ENCODE peak calls at places on chromosomes 1 and 21, in seven cellular contexts. I is left ventricle myocardium inferior, S is pancreas, G is ovary, O is astrocyte, Q is tibial artery, T is mammary epithelial cell. E is an unnamed sample.

GRCh38 chr1:232267092-232267836 is 362.7 kb downstream of the SIPA1L2 start:
- DNase-seq in I (no peak), S (no peak), G (no peak), O (no peak), Q (no peak), T (no peak), E (no peak)

GRCh38 chr1:21564521-21565095 is 55.4 kb downstream of the ALPL start:
- DNase-seq in I (no peak), S (no peak), G (no peak), O (no peak), Q (no peak), T (no peak), E (no peak)

GRCh38 chr1:162846256-162847212 is 14.4 kb downstream of the CCDC190 start:
- DNase-seq in I (no peak), S (no peak), G (no peak), O (peak; percentile 86), Q (no peak), T (no peak), E (peak; percentile 52)

GRCh38 chr1:162943627-162944026 is 82.7 kb upstream of the CCDC190 start:
- DNase-seq in I (no peak), S (no peak), G (no peak), O (peak; percentile 25), Q (no peak), T (peak; percentile 26), E (no peak)

GRCh38 chr1:235583511-235584001 is 66.0 kb downstream of the GNG4 start:
- DNase-seq in I (no peak), S (no peak), G (peak; percentile 38), O (no peak), Q (no peak), T (peak; percentile 20), E (no peak)

GRCh38 chr1:116855788-116856187 is 53.9 kb upstream of the PTGFRN start:
- DNase-seq in I (no peak), S (no peak), G (no peak), O (peak; percentile 78), Q (no peak), T (no peak), E (peak; percentile 89)

GRCh38 chr1:25914074-25914995 is 8.1 kb upstream of the STMN1 start:
- DNase-seq in I (no peak), S (no peak), G (no peak), O (peak; percentile 42), Q (no peak), T (no peak), E (no peak)

GRCh38 chr1:205317311-205317917 is 4.1 kb downstream of the NUAK2 start:
- DNase-seq in I (peak; percentile 81), S (peak; percentile 99), G (peak; percentile 80), O (peak; percentile 43), Q (peak; percentile 72), T (peak; percentile 68), E (no peak)

GRCh38 chr1:54215578-54215977 is 15.6 kb downstream of the MRPL37 start:
- DNase-seq in I (no peak), S (no peak), G (no peak), O (no peak), Q (no peak), T (no peak), E (no peak)

GRCh38 chr1:216210081-216210480 is 213.2 kb downstream of the USH2A start:
- DNase-seq in I (no peak), S (no peak), G (no peak), O (no peak), Q (no peak), T (no peak), E (no peak)

GRCh38 chr1:92944901-92945747 is 16.1 kb downstream of the DIPK1A start:
- DNase-seq in I (no peak), S (no peak), G (no peak), O (no peak), Q (no peak), T (no peak), E (no peak)

GRCh38 chr1:21931171-21932093 is 5.7 kb downstream of the HSPG2 start:
- DNase-seq in I (peak; percentile 78), S (no peak), G (peak; percentile 72), O (peak; percentile 91), Q (peak; percentile 93), T (peak; percentile 71), E (no peak)

GRCh38 chr1:3105167-3105863 is 36.3 kb downstream of the PRDM16 start:
- DNase-seq in I (no peak), S (no peak), G (no peak), O (peak; percentile 68), Q (no peak), T (no peak), E (no peak)

GRCh38 chr1:6936308-6936675 is 151.0 kb downstream of the CAMTA1 start:
- DNase-seq in I (no peak), S (no peak), G (no peak), O (no peak), Q (no peak), T (no peak), E (no peak)

GRCh38 chr1:160112370-160112769 is 3.2 kb upstream of the ATP1A2 start:
- DNase-seq in I (peak; percentile 45), S (no peak), G (peak; percentile 42), O (no peak), Q (no peak), T (no peak), E (no peak)
- H3K4me1 ChIP-seq in I (peaks cover 40% of the 10 kb centered on the region), S (no peaks in the 10 kb centered on the region), G (peaks cover 20% of the 10 kb centered on the region), O (peaks cover 2% of the 10 kb centered on the region), Q (peaks cover 37% of the 10 kb centered on the region), T (peaks cover 10% of the 10 kb centered on the region), E (peaks cover 5% of the 10 kb centered on the region)

DNA sequence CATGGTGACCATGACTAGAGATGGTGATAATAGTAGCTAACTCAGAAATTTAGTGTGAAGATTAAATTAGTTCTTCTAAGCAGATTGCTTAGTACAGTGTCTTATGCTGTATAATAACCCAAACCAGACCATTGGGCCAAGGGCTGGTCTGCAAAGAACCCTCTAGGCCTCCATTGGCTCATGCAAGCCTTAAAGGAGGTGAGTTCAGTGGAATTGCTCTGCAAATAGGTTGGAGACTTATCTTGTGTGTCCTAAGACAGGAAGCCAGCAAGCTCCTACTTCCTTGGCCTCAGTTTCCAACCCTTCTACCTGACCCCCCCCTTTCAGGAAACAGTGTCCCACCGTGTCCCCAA is 1.8 kb upstream of the MEF2D start:
- DNase-seq in I (no peak), S (no peak), G (no peak), O (no peak), Q (no peak), T (no peak), E (no peak)
- H3K27ac ChIP-seq in I (peak overlapping the region; percentile 100), S (peak overlapping the region; percentile 100), G (peak overlapping the region; percentile 100), O (peak overlapping the region; percentile 100), Q (peak overlapping the region; percentile 100), T (peak overlapping the region; percentile 90), E (peak overlapping the region; percentile 98)

GRCh38 chr1:154193821-154194220 is 1.9 kb upstream of the TPM3 start:
- DNase-seq in I (no peak), S (peak; percentile 80), G (peak; percentile 12), O (no peak), Q (peak; percentile 45), T (peak; percentile 67), E (no peak)

GRCh38 chr1:154198756-154199562 is 7.1 kb upstream of the TPM3 start:
- DNase-seq in I (no peak), S (no peak), G (no peak), O (peak; percentile 48), Q (peak; percentile 29), T (peak; percentile 48), E (peak; percentile 82)

DNA sequence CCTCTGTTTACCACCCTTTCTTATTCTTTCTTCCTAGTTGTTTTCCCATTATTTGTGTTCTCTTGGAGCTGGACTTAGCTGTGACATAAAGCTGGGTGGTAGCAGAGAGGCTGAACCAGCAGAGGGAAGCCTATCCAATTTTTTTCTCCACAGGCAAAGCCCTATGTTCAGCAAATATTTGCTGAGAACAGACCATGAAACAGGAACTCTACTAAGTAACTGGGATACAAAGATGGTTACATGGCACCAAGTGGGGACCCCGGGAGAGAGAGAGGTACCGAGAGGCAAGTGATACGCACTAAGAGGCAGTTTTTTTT is 6.6 kb downstream of the CFAP141 start:
- DNase-seq in I (no peak), S (no peak), G (no peak), O (no peak), Q (no peak), T (no peak), E (no peak)
- H3K4me3 ChIP-seq in I (no peak overlapping the region), S (no peak overlapping the region), G (no peak overlapping the region), O (no peak overlapping the region), Q (peak overlapping the region; percentile 19), T (no peak overlapping the region), E (no peak overlapping the region)

DNA sequence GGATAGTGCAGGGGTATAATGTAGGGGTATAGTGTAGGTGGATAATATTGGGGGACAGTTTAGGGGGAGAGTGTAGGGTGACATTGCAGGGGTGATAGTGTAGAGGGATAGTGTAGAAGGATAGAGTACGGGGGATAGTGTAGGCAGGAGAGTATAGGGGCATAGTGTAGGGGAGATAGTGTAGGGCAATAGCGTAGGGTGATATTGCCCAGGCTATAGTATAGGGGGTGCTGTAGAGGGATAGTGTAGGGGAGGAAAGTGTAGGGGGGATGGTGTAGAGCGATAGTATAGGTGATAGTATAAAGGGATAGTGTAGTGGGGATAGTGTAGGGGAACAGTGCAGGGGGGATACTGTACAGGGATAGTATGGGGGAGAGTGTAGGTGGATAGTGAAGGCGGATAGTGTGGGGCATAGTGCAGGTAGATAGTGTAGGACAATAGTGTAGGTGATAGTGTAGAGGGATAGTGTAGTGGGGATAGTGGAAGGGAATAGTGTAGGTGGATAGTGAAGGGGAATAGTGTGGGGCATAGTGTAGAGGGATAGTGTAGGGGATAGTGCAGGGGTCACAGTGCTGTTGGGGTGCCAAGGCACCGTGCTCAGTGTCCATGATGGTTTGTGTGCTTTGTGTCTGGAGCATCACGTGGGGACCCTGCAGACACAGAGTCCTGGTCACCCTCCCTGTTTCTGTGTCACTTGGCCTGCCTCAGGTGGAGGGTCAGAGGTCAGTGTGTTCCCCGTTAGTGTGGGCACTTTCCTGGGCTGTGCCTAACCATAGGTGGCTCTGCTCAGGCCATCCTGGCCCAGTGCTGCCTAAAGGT is 10.5 kb upstream of the ARF1 start:
- DNase-seq in I (no peak), S (peak; percentile 44), G (no peak), O (no peak), Q (no peak), T (no peak), E (no peak)
- H3K4me1 ChIP-seq in I (no peaks in the 10 kb centered on the region), S (no peaks in the 10 kb centered on the region), G (peaks cover 4% of the 10 kb centered on the region), O (no peaks in the 10 kb centered on the region), Q (peaks cover 4% of the 10 kb centered on the region), T (no peaks in the 10 kb centered on the region), E (no peaks in the 10 kb centered on the region)

GRCh38 chr1:94275116-94275515 is 37.7 kb upstream of the ARHGAP29 start:
- DNase-seq in I (no peak), S (no peak), G (no peak), O (no peak), Q (no peak), T (peak; percentile 30), E (no peak)
- H3K27ac ChIP-seq in I (no peak overlapping the region), S (no peak overlapping the region), G (no peak overlapping the region), O (no peak overlapping the region), Q (peak overlapping the region; percentile 68), T (no peak overlapping the region), E (no peak overlapping the region)

DNA sequence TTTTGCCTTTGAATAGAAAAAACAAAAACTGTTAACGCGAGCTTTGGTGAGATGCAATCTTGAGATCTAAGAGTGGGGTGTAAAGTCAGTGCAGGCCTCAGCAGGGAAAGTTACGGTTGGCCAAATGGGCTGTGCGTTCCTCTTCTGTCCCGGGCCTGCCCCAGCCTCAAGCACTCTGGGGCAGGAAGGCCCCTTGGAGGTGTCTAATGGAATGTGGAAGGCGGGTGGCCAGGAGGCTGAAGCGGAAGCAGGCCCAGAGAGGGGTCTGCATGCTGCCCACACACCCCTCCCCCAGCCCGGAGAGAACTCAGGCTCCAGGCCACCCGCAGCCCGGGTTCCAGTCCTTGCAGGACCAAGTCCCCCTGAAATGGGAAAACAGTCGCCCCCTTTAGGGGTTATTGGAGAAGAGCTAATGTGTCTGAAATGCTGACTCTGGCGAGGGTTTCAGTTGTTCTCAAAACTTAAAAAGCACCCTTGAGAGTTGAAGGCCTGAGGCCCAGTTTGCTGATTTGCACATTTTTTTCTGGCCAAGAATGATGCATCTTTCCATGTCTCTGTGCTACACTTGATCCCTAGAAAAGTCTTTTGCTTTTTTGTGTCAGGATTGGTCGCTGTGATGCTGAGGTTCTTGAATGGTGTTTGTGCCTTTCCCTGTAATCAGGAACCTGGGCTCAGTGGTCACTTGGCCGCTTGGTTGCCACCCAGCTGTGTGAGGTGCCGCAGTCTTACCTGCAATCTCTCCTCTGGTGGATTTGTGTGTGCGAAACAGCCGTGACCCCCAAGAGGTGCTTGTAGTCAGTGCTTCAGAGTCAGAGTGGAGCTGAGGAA is 2.0 kb downstream of the COL18A1 start:
- DNase-seq in I (peak; percentile 14), S (peak; percentile 53), G (no peak), O (no peak), Q (peak; percentile 72), T (no peak), E (peak; percentile 26)
- H3K4me3 ChIP-seq in I (peak overlapping the region; percentile 83), S (no peak overlapping the region), G (peak overlapping the region; percentile 68), O (peak overlapping the region; percentile 61), Q (peak overlapping the region; percentile 74), T (no peak overlapping the region), E (no peak overlapping the region)